ENCODE peak calls at places on chromosomes 16 and 17, in five cellular contexts. X, R, N, D and Z are unnamed samples.

GRCh38 chr17:3976675-3977171 is 12.5 kb upstream of the ATP2A3 start:
- DNase-seq in N (peak), X (no peak), R (peak), D (no peak), Z (peak)

GRCh38 chr16:67537636-67538591 is 9.3 kb downstream of the RIPOR1 start:
- DNase-seq in D (no peak), R (no peak), N (peak), X (no peak), Z (peak)

GRCh38 chr17:27247071-27247957 is 46.6 kb upstream of the WSB1 start:
- DNase-seq in D (no peak), X (no peak), N (peak), R (peak), Z (peak)

GRCh38 chr17:41340496-41340895 is 10.1 kb downstream of the KRT33A start:
- DNase-seq in D (no peak), X (no peak), N (no peak), R (no peak), Z (no peak)

GRCh38 chr16:85675528-85675927 is 13.2 kb downstream of the GINS2 start:
- DNase-seq in R (no peak), X (no peak), N (no peak), D (peak), Z (no peak)

GRCh38 chr17:32870027-32870670 is 6.8 kb downstream of the MYO1D start:
- DNase-seq in D (no peak), R (no peak), X (peak), N (no peak), Z (no peak)

GRCh38 chr16:73215482-73216377 is 167.8 kb upstream of the ZFHX3 start:
- DNase-seq in R (no peak), N (no peak), X (no peak), D (no peak), Z (no peak)

GRCh38 chr17:50560185-50560824 is at the start of gene CACNA1G:
- DNase-seq in X (no peak), N (peak), R (peak), D (peak), Z (peak)